ENCODE peak calls at places on chromosome 15, in four cellular contexts. One of them, this sample, is unnamed.

GRCh38 chr15:26628071-26628470 is 144.8 kb downstream of the GABRB3 start:
- DNase-seq in GM12878: no peak
- DNase-seq in A549: peak; percentile 54
- DNase-seq in testis: no peak
- DNase-seq in this sample: no peak

GRCh38 chr15:65884511-65884910 is 15.2 kb downstream of the RAB11A start:
- DNase-seq in GM12878: no peak
- DNase-seq in A549: no peak
- DNase-seq in testis: no peak
- DNase-seq in this sample: no peak

GRCh38 chr15:39248204-39248603 is 332.7 kb upstream of the THBS1 start:
- DNase-seq in GM12878: no peak
- DNase-seq in A549: no peak
- DNase-seq in testis: no peak
- DNase-seq in this sample: peak; percentile 24

GRCh38 chr15:73694419-73694818 is 10.2 kb downstream of the CD276 start:
- DNase-seq in GM12878: no peak
- DNase-seq in A549: no peak
- DNase-seq in testis: no peak
- DNase-seq in this sample: no peak

GRCh38 chr15:88653200-88654064 is 14.6 kb downstream of the ISG20 start:
- DNase-seq in GM12878: no peak
- DNase-seq in A549: no peak
- DNase-seq in testis: peak; percentile 9
- DNase-seq in this sample: no peak

GRCh38 chr15:99213187-99213811 is 36.1 kb downstream of the TTC23 start:
- DNase-seq in GM12878: peak; percentile 4
- DNase-seq in A549: peak; percentile 75
- DNase-seq in testis: peak; percentile 94
- DNase-seq in this sample: peak; percentile 88

GRCh38 chr15:99749386-99749785 is 16.1 kb upstream of the LYSMD4 start:
- DNase-seq in GM12878: no peak
- DNase-seq in A549: no peak
- DNase-seq in testis: no peak
- DNase-seq in this sample: no peak

GRCh38 chr15:59994855-59995557 is 9.1 kb upstream of the FOXB1 start:
- DNase-seq in GM12878: no peak
- DNase-seq in A549: no peak
- DNase-seq in testis: no peak
- DNase-seq in this sample: no peak

GRCh38 chr15:49379996-49380395 is 43.0 kb upstream of the FGF7 start:
- DNase-seq in GM12878: no peak
- DNase-seq in A549: no peak
- DNase-seq in testis: no peak
- DNase-seq in this sample: no peak

GRCh38 chr15:70416851-70417250 is 319.1 kb upstream of the TLE3 start:
- DNase-seq in GM12878: no peak
- DNase-seq in A549: no peak
- DNase-seq in testis: no peak
- DNase-seq in this sample: no peak

DNA sequence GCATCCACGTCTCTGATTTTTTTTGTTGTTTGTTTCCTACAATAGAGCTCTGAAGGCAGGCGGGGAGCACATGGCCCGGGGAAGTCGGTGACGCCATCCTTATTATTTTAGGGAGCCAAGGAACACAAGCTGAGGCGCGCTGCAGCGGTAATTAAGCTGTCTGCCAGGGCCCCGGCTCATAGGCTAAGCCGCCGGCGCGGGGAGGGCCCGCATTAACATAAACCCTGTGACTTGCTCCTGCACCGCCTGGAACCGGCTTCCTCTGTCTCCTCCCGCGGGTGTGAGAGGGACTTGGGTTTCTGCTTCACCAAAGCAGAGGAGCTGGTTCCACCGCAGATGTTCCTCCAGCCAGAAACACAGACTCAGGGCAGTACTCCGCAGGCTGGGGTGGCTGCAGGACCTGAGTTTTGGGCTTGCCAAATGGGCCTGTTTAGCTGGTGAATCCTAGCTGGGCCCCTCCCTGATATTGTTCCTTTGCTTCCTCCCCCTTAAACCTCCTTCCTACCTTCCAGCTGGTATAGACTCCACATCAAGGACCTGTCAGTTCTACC is 25.3 kb downstream of the ANP32A start:
- DNase-seq in GM12878: no peak
- DNase-seq in A549: no peak
- DNase-seq in testis: peak; percentile 89
- DNase-seq in this sample: peak; percentile 69
- TF ChIP-seq POLR2A in GM12878: peak; percentile 77
- TF ChIP-seq POLR2A in A549: no peak
- TF ChIP-seq POLR2A in testis: no peak
- TF ChIP-seq POLR2A in this sample: no peak

GRCh38 chr15:41957021-41957897 is 15.1 kb downstream of the EHD4 start:
- DNase-seq in GM12878: peak; percentile 64
- DNase-seq in A549: no peak
- DNase-seq in testis: no peak
- DNase-seq in this sample: no peak

GRCh38 chr15:41955100-41955499 is 17.3 kb downstream of the EHD4 start:
- DNase-seq in GM12878: no peak
- DNase-seq in A549: no peak
- DNase-seq in testis: no peak
- DNase-seq in this sample: no peak

GRCh38 chr15:41961014-41961518 is 11.3 kb downstream of the EHD4 start:
- DNase-seq in GM12878: no peak
- DNase-seq in A549: no peak
- DNase-seq in testis: no peak
- DNase-seq in this sample: no peak

GRCh38 chr15:41955807-41956525 is 16.4 kb downstream of the EHD4 start:
- DNase-seq in GM12878: no peak
- DNase-seq in A549: no peak
- DNase-seq in testis: no peak
- DNase-seq in this sample: no peak

GRCh38 chr15:41958002-41958420 is 14.3 kb downstream of the EHD4 start:
- DNase-seq in GM12878: no peak
- DNase-seq in A549: no peak
- DNase-seq in testis: no peak
- DNase-seq in this sample: no peak
- H3K4me3 ChIP-seq in GM12878: peak overlapping the region; percentile 14
- H3K4me3 ChIP-seq in A549: no peak overlapping the region
- H3K4me3 ChIP-seq in testis: no peak overlapping the region
- H3K4me3 ChIP-seq in this sample: no peak overlapping the region

DNA sequence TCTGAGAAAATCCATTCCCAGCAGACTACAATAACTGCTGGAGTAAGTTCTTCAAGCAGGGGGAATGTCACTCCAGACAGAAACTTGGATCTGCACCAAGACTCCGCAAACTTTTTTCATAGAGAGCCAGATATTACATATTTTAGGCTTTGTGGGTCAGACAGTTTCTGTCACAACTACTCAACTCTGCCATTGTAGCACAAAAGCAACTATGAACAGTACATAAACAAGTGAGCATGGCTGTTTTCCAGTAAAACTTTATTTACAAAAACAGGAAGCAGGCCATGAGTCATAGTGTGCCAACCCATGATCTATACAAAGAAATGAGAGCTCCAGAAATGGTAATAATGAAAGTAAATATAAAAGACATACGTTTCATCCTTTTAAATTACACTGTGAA is 223.2 kb upstream of the CGNL1 start:
- DNase-seq in GM12878: no peak
- DNase-seq in A549: no peak
- DNase-seq in testis: no peak
- DNase-seq in this sample: no peak
- H3K4me1 ChIP-seq in GM12878: peaks cover 4% of the 10 kb centered on the region
- H3K4me1 ChIP-seq in A549: peaks cover 7% of the 10 kb centered on the region
- H3K4me1 ChIP-seq in testis: peaks cover 17% of the 10 kb centered on the region
- H3K4me1 ChIP-seq in this sample: peaks cover 5% of the 10 kb centered on the region

GRCh38 chr15:100931143-100931890 is 12.2 kb downstream of the LRRK1 start:
- DNase-seq in GM12878: no peak
- DNase-seq in A549: no peak
- DNase-seq in testis: no peak
- DNase-seq in this sample: no peak
- TF ChIP-seq POLR2A in GM12878: peak; percentile 39
- TF ChIP-seq POLR2A in A549: no peak
- TF ChIP-seq POLR2A in testis: no peak
- TF ChIP-seq POLR2A in this sample: no peak

GRCh38 chr15:101353240-101353639 is 58.2 kb upstream of the SNRPA1 start:
- DNase-seq in GM12878: no peak
- DNase-seq in A549: no peak
- DNase-seq in testis: no peak
- DNase-seq in this sample: no peak

GRCh38 chr15:101357885-101358284 is 62.8 kb upstream of the SNRPA1 start:
- DNase-seq in GM12878: no peak
- DNase-seq in A549: no peak
- DNase-seq in testis: no peak
- DNase-seq in this sample: no peak

GRCh38 chr15:101354891-101355623 is 60.0 kb upstream of the SNRPA1 start:
- DNase-seq in GM12878: no peak
- DNase-seq in A549: no peak
- DNase-seq in testis: no peak
- DNase-seq in this sample: no peak

GRCh38 chr15:101357333-101357732 is 62.3 kb upstream of the SNRPA1 start:
- DNase-seq in GM12878: no peak
- DNase-seq in A549: no peak
- DNase-seq in testis: peak; percentile 43
- DNase-seq in this sample: no peak

DNA sequence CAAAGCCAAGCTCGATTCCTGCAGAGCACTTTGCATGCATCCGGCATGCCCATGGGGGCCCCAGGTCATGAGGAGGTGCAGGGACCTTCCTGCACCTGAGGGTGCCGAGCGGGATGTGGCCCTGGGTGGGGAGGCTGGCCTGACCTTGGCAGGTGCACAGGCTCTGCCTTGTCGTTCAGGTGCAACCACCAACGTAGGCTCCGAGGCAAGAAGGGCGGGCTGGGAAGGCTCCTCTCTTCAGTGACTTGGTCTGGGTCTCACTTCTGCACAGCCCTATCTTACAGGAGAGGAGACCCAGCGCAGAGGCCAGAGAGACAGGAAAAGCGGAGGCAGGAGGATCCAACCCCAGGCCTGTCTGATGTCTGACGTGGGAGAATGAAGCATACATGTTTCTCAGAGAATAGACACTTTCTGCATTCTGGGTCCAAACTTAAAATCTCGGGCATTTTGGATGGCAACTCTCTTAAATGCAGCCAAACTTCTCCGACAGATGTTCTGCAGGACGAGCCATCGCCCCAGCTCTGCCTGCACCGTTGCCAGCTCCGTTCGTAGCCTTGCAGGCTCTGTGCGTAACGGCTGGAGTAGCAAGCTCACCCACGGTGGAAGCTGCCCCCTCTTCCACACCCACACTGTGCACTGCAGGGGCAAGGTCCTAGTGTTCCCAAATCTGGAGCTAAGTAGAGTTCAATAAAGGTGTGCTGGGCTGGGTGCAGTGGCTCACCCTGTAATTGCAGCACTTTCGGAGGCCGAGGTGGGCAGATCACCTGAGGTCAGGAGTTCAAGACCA is 60.8 kb upstream of the SNRPA1 start:
- DNase-seq in GM12878: no peak
- DNase-seq in A549: no peak
- DNase-seq in testis: no peak
- DNase-seq in this sample: no peak
- H3K4me3 ChIP-seq in GM12878: no peak overlapping the region
- H3K4me3 ChIP-seq in A549: no peak overlapping the region
- H3K4me3 ChIP-seq in testis: no peak overlapping the region
- H3K4me3 ChIP-seq in this sample: no peak overlapping the region

GRCh38 chr15:90470453-90470852 is 59.3 kb upstream of the CRTC3 start:
- DNase-seq in GM12878: no peak
- DNase-seq in A549: no peak
- DNase-seq in testis: no peak
- DNase-seq in this sample: no peak
- H3K4me1 ChIP-seq in GM12878: no peaks in the 10 kb centered on the region
- H3K4me1 ChIP-seq in A549: no peaks in the 10 kb centered on the region
- H3K4me1 ChIP-seq in testis: peaks cover 4% of the 10 kb centered on the region
- H3K4me1 ChIP-seq in this sample: no peaks in the 10 kb centered on the region

GRCh38 chr15:41417812-41418211 is 917 bp downstream of the RTF1 start:
- DNase-seq in GM12878: no peak
- DNase-seq in A549: no peak
- DNase-seq in testis: no peak
- DNase-seq in this sample: no peak

GRCh38 chr15:41416162-41416741 is 643 bp upstream of the RTF1 start:
- DNase-seq in GM12878: no peak
- DNase-seq in A549: no peak
- DNase-seq in testis: no peak
- DNase-seq in this sample: no peak

GRCh38 chr15:41417418-41417811 is 520 bp downstream of the RTF1 start:
- DNase-seq in GM12878: no peak
- DNase-seq in A549: peak; percentile 17
- DNase-seq in testis: peak; percentile 26
- DNase-seq in this sample: peak; percentile 66

GRCh38 chr15:41411441-41411840 is 5.5 kb upstream of the RTF1 start:
- DNase-seq in GM12878: no peak
- DNase-seq in A549: no peak
- DNase-seq in testis: no peak
- DNase-seq in this sample: no peak

DNA sequence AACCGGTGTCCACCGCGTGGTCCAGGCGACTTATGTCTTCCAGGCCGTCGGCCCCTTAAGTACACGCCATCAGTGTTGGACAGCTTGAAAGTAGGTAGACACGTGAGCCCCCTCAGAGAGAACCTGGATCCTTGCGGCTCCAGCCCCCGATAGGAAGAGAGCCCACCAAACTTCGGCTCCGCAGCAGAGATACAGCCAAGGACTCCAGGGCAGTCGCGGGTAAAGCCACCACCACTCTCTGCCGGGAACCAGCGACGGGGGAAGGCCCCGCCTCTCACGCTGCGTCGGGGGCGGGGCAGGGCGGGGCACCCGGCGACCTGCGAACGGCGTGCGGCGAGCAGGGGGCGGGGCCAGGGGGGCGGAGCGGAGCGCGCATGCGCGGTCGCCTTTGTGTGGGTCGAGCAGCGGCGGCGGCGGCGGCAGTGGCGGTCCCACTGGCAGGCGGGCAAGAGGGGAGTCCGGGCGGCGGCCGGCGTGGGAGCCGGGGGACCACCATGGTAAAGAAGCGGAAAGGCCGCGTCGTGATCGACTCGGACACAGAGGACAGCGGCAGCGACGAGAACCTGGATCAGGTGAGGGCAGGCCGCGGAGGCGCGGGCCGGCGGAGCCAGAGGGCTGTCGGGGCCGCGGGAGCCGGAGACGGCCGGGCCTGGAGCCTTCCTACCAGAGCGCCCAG is at the start of gene RTF1:
- DNase-seq in GM12878: peak; percentile 52
- DNase-seq in A549: peak; percentile 57
- DNase-seq in testis: peak; percentile 96
- DNase-seq in this sample: peak; percentile 93
- TF ChIP-seq POLR2A in GM12878: peak; percentile 92
- TF ChIP-seq POLR2A in A549: peak; percentile 77
- TF ChIP-seq POLR2A in testis: no peak
- TF ChIP-seq POLR2A in this sample: peak; percentile 70

This sample was measured in ovary.